ENCODE peak calls at places on chromosome 11, in four cellular contexts. H is Right ventricle myocardium superior, P is endodermal cell, A is dermis microvascular lymphatic vessel endothelial cell. K is an unnamed sample.

GRCh38 chr11:64409707-64410395 is 50.9 kb downstream of the RPS6KA4 start:
- DNase-seq in A (no peak), P (no peak), H (no peak), K (no peak)

GRCh38 chr11:26149585-26149984 is 182.3 kb upstream of the ANO3 start:
- DNase-seq in A (no peak), P (peak), H (no peak), K (no peak)

GRCh38 chr11:92765965-92766371 is 203.5 kb upstream of the MTNR1B start:
- DNase-seq in P (peak), H (peak), A (peak), K (no peak)

GRCh38 chr11:86193297-86194095 is 51.1 kb upstream of the EED start:
- DNase-seq in H (peak), P (peak), A (peak), K (peak)

GRCh38 chr11:36622431-36623136 is 24.5 kb upstream of the RAG2 start:
- DNase-seq in P (no peak), A (peak), H (no peak), K (peak)

GRCh38 chr11:122020902-122021301 is 95.1 kb downstream of the BLID start:
- DNase-seq in P (peak), H (no peak), A (peak), K (no peak)

GRCh38 chr11:36702330-36703054 is 104.5 kb upstream of the RAG2 start:
- DNase-seq in P (peak), A (peak), H (no peak), K (peak)

GRCh38 chr11:83702795-83703194 is 416.6 kb upstream of the CCDC90B start:
- DNase-seq in A (no peak), H (no peak), P (no peak), K (no peak)

GRCh38 chr11:96150609-96151008 is 192.4 kb downstream of the MAML2 start:
- DNase-seq in A (no peak), P (no peak), H (no peak), K (no peak)

GRCh38 chr11:84855846-84856245 is 771.3 kb downstream of the DLG2 start:
- DNase-seq in H (no peak), A (no peak), P (no peak), K (peak)

GRCh38 chr11:1785749-1786261 is 22.1 kb upstream of the CTSD start:
- DNase-seq in H (no peak), P (no peak), A (no peak), K (peak)

GRCh38 chr11:113876798-113877672 is 1.7 kb upstream of the USP28 start:
- DNase-seq in A (no peak), H (no peak), P (peak), K (no peak)

GRCh38 chr11:97739892-97740782 is 1280.6 kb upstream of the CNTN5 start:
- DNase-seq in P (no peak), A (peak), H (no peak), K (peak)

GRCh38 chr11:1708716-1709115 is 11.7 kb downstream of the KRTAP5-6 start:
- DNase-seq in P (no peak), H (no peak), A (no peak), K (no peak)

K was measured in adipocyte.